ENCODE peak calls at places on chromosomes 11 and 22, in four cellular contexts. I, K, C and B are unnamed samples.

GRCh38 chr11:20360650-20361049 is 2.9 kb upstream of the HTATIP2 start:
- DNase-seq in I (no peak), K (peak; percentile 21), C (no peak), B (no peak)

GRCh38 chr11:88631497-88631896 is 294.0 kb upstream of the CTSC start:
- DNase-seq in I (no peak), K (no peak), C (peak; percentile 23), B (peak; percentile 1)

GRCh38 chr11:61861634-61862033 is 29.7 kb downstream of the FADS3 start:
- DNase-seq in I (no peak), K (no peak), C (no peak), B (no peak)

GRCh38 chr11:122735031-122735430 is 79.5 kb downstream of the UBASH3B start:
- DNase-seq in I (no peak), K (no peak), C (no peak), B (no peak)

GRCh38 chr11:114929351-114929750 is 251.0 kb downstream of the NXPE2 start:
- DNase-seq in I (no peak), K (no peak), C (no peak), B (no peak)

GRCh38 chr11:27254744-27255446 is 108.1 kb downstream of the CCDC34 start:
- DNase-seq in I (no peak), K (no peak), C (no peak), B (no peak)

GRCh38 chr11:30741039-30741550 is 154.9 kb upstream of the MPPED2 start:
- DNase-seq in I (no peak), K (no peak), C (no peak), B (no peak)

GRCh38 chr11:61532136-61533038 is 23.8 kb downstream of the LRRC10B start:
- DNase-seq in I (peak; percentile 71), K (no peak), C (no peak), B (no peak)

GRCh38 chr11:112519749-112520148 is 259.1 kb upstream of the PLET1 start:
- DNase-seq in I (no peak), K (no peak), C (no peak), B (no peak)

GRCh38 chr11:39174965-39175364 is 2284.5 kb downstream of the LRRC4C start:
- DNase-seq in I (no peak), K (no peak), C (no peak), B (no peak)

GRCh38 chr11:66115638-66116410 is 45.8 kb downstream of the PACS1 start:
- DNase-seq in I (no peak), K (peak; percentile 92), C (no peak), B (no peak)

GRCh38 chr22:20982563-20982882 is 426 bp downstream of the LZTR1 start:
- DNase-seq in I (no peak), K (no peak), C (no peak), B (no peak)

GRCh38 chr22:44254811-44255210 is 57.9 kb downstream of the SHISAL1 start:
- DNase-seq in I (no peak), K (no peak), C (no peak), B (no peak)

GRCh38 chr11:10377182-10377581 is 72.3 kb downstream of the ADM start:
- DNase-seq in I (no peak), K (no peak), C (no peak), B (no peak)
- TF ChIP-seq EGR1 in I (no peak), K (no peak), C (no peak), B (no peak)

GRCh38 chr11:15816270-15816871 is 540.0 kb downstream of the SOX6 start:
- DNase-seq in I (no peak), K (no peak), C (no peak), B (no peak)
- TF ChIP-seq EGR1 in I (no peak), K (no peak), C (no peak), B (no peak)

GRCh38 chr11:47326198-47326597 is 26.3 kb downstream of the MYBPC3 start:
- DNase-seq in I (no peak), K (no peak), C (no peak), B (no peak)

GRCh38 chr11:47327949-47328348 is 24.6 kb downstream of the MYBPC3 start:
- DNase-seq in I (no peak), K (no peak), C (no peak), B (no peak)

GRCh38 chr11:47328449-47329390 is 23.8 kb downstream of the MYBPC3 start:
- DNase-seq in I (no peak), K (peak; percentile 25), C (no peak), B (no peak)

GRCh38 chr11:47325271-47326041 is 27.0 kb downstream of the MYBPC3 start:
- DNase-seq in I (no peak), K (no peak), C (no peak), B (no peak)

GRCh38 chr11:47327025-47327424 is 25.5 kb downstream of the MYBPC3 start:
- DNase-seq in I (no peak), K (no peak), C (no peak), B (no peak)
- TF ChIP-seq EGR1 in I (no peak), K (no peak), C (no peak), B (no peak)

GRCh38 chr11:72782081-72782920 is 11.5 kb downstream of the STARD10 start:
- DNase-seq in I (no peak), K (no peak), C (no peak), B (no peak)
- TF ChIP-seq EGR1 in I (no peak), K (no peak), C (peak; percentile 66), B (no peak)

GRCh38 chr11:111447931-111448330 is 64.3 kb downstream of the BTG4 start:
- DNase-seq in I (no peak), K (no peak), C (no peak), B (no peak)

GRCh38 chr11:111443640-111444039 is 64.6 kb upstream of the POU2AF1 start:
- DNase-seq in I (no peak), K (no peak), C (no peak), B (no peak)

GRCh38 chr11:111446404-111447152 is 65.6 kb downstream of the BTG4 start:
- DNase-seq in I (peak; percentile 84), K (peak; percentile 76), C (no peak), B (peak; percentile 85)

GRCh38 chr11:111444040-111444439 is 65.0 kb upstream of the POU2AF1 start:
- DNase-seq in I (no peak), K (no peak), C (no peak), B (no peak)

DNA sequence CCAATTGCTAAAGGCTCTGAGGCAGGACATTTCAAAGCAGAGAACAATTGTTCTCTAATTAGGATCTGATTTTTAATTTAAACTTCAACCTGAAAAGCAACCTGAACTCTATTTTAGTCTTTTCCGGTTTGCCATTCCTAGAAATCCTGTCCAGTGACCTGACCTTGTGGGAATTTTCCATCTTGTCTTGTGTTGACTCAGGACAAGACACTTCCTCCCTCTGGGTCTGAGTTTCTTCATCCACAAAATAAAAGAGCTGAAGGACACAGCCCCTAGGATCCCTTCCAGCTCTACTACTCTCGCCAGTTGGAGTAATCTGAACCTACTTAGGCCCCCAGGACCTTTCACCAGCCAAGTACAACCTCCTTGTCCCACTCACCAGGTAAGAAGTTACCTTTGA is 66.5 kb upstream of the POU2AF1 start:
- DNase-seq in I (no peak), K (no peak), C (no peak), B (no peak)
- TF ChIP-seq EGR1 in I (no peak), K (no peak), C (no peak), B (no peak)